ENCODE peak calls at places on chromosomes 11 and 22, in seven cellular contexts. One of them, this sample, is unnamed.

GRCh38 chr11:125268611-125269010 is 104.1 kb downstream of the PKNOX2 start:
- DNase-seq in foreskin fibroblast: no peak
- DNase-seq in amniotic epithelial cell: no peak
- DNase-seq in HTR-8/SVneo: no peak
- DNase-seq in ovary: no peak
- DNase-seq in activated naive CD4-positive, alpha-beta T cell: no peak
- DNase-seq in T-cell: no peak
- DNase-seq in this sample: no peak

GRCh38 chr22:23752090-23752691 is 1.3 kb upstream of the ZNF70 start:
- DNase-seq in HTR-8/SVneo: no peak
- DNase-seq in T-cell: no peak
- DNase-seq in activated naive CD4-positive, alpha-beta T cell: no peak
- DNase-seq in amniotic epithelial cell: no peak
- DNase-seq in ovary: no peak
- DNase-seq in foreskin fibroblast: no peak
- DNase-seq in this sample: no peak

GRCh38 chr11:64007160-64007628 is 21.0 kb downstream of the OTUB1 start:
- DNase-seq in HTR-8/SVneo: no peak
- DNase-seq in T-cell: no peak
- DNase-seq in activated naive CD4-positive, alpha-beta T cell: no peak
- DNase-seq in amniotic epithelial cell: no peak
- DNase-seq in ovary: no peak
- DNase-seq in foreskin fibroblast: peak; percentile 50
- DNase-seq in this sample: no peak

GRCh38 chr22:45235101-45235777 is 5.5 kb downstream of the KIAA0930 start:
- DNase-seq in foreskin fibroblast: no peak
- DNase-seq in activated naive CD4-positive, alpha-beta T cell: no peak
- DNase-seq in ovary: no peak
- DNase-seq in HTR-8/SVneo: no peak
- DNase-seq in T-cell: peak; percentile 16
- DNase-seq in amniotic epithelial cell: no peak
- DNase-seq in this sample: peak; percentile 70

GRCh38 chr22:26585104-26585790 is 4.7 kb downstream of the TPST2 start:
- DNase-seq in T-cell: no peak
- DNase-seq in amniotic epithelial cell: peak; percentile 72
- DNase-seq in activated naive CD4-positive, alpha-beta T cell: no peak
- DNase-seq in foreskin fibroblast: peak; percentile 89
- DNase-seq in HTR-8/SVneo: peak; percentile 60
- DNase-seq in ovary: peak; percentile 41
- DNase-seq in this sample: no peak

GRCh38 chr11:721347-721912 is 15.4 kb downstream of the EPS8L2 start:
- DNase-seq in ovary: no peak
- DNase-seq in HTR-8/SVneo: no peak
- DNase-seq in activated naive CD4-positive, alpha-beta T cell: no peak
- DNase-seq in T-cell: no peak
- DNase-seq in amniotic epithelial cell: no peak
- DNase-seq in foreskin fibroblast: no peak
- DNase-seq in this sample: no peak

GRCh38 chr11:99632969-99633368 is 612.2 kb downstream of the CNTN5 start:
- DNase-seq in HTR-8/SVneo: no peak
- DNase-seq in T-cell: no peak
- DNase-seq in foreskin fibroblast: no peak
- DNase-seq in amniotic epithelial cell: peak; percentile 15
- DNase-seq in activated naive CD4-positive, alpha-beta T cell: no peak
- DNase-seq in ovary: no peak
- DNase-seq in this sample: no peak

GRCh38 chr22:26168199-26168915 is 905 bp upstream of the SEZ6L start:
- DNase-seq in HTR-8/SVneo: no peak
- DNase-seq in foreskin fibroblast: no peak
- DNase-seq in amniotic epithelial cell: no peak
- DNase-seq in T-cell: no peak
- DNase-seq in activated naive CD4-positive, alpha-beta T cell: no peak
- DNase-seq in ovary: no peak
- DNase-seq in this sample: no peak

GRCh38 chr11:68053981-68054812 is 15.4 kb downstream of the TCIRG1 start:
- DNase-seq in ovary: no peak
- DNase-seq in amniotic epithelial cell: no peak
- DNase-seq in activated naive CD4-positive, alpha-beta T cell: no peak
- DNase-seq in T-cell: no peak
- DNase-seq in foreskin fibroblast: no peak
- DNase-seq in HTR-8/SVneo: no peak
- DNase-seq in this sample: no peak

GRCh38 chr11:87803748-87804147 is 371.5 kb downstream of the RAB38 start:
- DNase-seq in HTR-8/SVneo: no peak
- DNase-seq in T-cell: no peak
- DNase-seq in activated naive CD4-positive, alpha-beta T cell: no peak
- DNase-seq in amniotic epithelial cell: no peak
- DNase-seq in foreskin fibroblast: no peak
- DNase-seq in ovary: no peak
- DNase-seq in this sample: no peak

GRCh38 chr11:927871-928270 is 2.2 kb downstream of the AP2A2 start:
- DNase-seq in foreskin fibroblast: no peak
- DNase-seq in HTR-8/SVneo: no peak
- DNase-seq in activated naive CD4-positive, alpha-beta T cell: no peak
- DNase-seq in ovary: no peak
- DNase-seq in amniotic epithelial cell: no peak
- DNase-seq in T-cell: peak; percentile 48
- DNase-seq in this sample: peak; percentile 44

GRCh38 chr11:74756571-74756970 is 7.9 kb downstream of the RNF169 start:
- DNase-seq in amniotic epithelial cell: no peak
- DNase-seq in activated naive CD4-positive, alpha-beta T cell: no peak
- DNase-seq in T-cell: no peak
- DNase-seq in ovary: no peak
- DNase-seq in HTR-8/SVneo: no peak
- DNase-seq in foreskin fibroblast: no peak
- DNase-seq in this sample: no peak

GRCh38 chr22:46933526-46933925 is 171.1 kb downstream of the TBC1D22A start:
- DNase-seq in HTR-8/SVneo: no peak
- DNase-seq in T-cell: no peak
- DNase-seq in foreskin fibroblast: no peak
- DNase-seq in activated naive CD4-positive, alpha-beta T cell: no peak
- DNase-seq in amniotic epithelial cell: no peak
- DNase-seq in ovary: no peak
- DNase-seq in this sample: peak; percentile 28

GRCh38 chr11:65419460-65419772 is 3.2 kb upstream of the NEAT1 start:
- DNase-seq in amniotic epithelial cell: no peak
- DNase-seq in HTR-8/SVneo: no peak
- DNase-seq in foreskin fibroblast: no peak
- DNase-seq in ovary: no peak
- DNase-seq in activated naive CD4-positive, alpha-beta T cell: no peak
- DNase-seq in T-cell: no peak
- DNase-seq in this sample: no peak

GRCh38 chr11:44104472-44105294 is 9.2 kb downstream of the EXT2 start:
- DNase-seq in activated naive CD4-positive, alpha-beta T cell: no peak
- DNase-seq in foreskin fibroblast: no peak
- DNase-seq in HTR-8/SVneo: no peak
- DNase-seq in T-cell: no peak
- DNase-seq in amniotic epithelial cell: peak; percentile 77
- DNase-seq in ovary: no peak
- DNase-seq in this sample: no peak

GRCh38 chr11:36289226-36289852 is at the start of gene COMMD9:
- DNase-seq in foreskin fibroblast: peak; percentile 87
- DNase-seq in T-cell: peak; percentile 93
- DNase-seq in activated naive CD4-positive, alpha-beta T cell: peak; percentile 84
- DNase-seq in ovary: peak; percentile 92
- DNase-seq in HTR-8/SVneo: peak; percentile 98
- DNase-seq in amniotic epithelial cell: peak; percentile 93
- DNase-seq in this sample: peak; percentile 88

GRCh38 chr11:27700351-27701261 is at the start of gene BDNF:
- DNase-seq in foreskin fibroblast: peak; percentile 41
- DNase-seq in T-cell: no peak
- DNase-seq in ovary: no peak
- DNase-seq in amniotic epithelial cell: peak; percentile 61
- DNase-seq in HTR-8/SVneo: no peak
- DNase-seq in activated naive CD4-positive, alpha-beta T cell: no peak
- DNase-seq in this sample: no peak

GRCh38 chr11:95108159-95108611 is 18.5 kb downstream of the ENDOD1 start:
- DNase-seq in ovary: no peak
- DNase-seq in activated naive CD4-positive, alpha-beta T cell: no peak
- DNase-seq in HTR-8/SVneo: no peak
- DNase-seq in amniotic epithelial cell: peak; percentile 72
- DNase-seq in foreskin fibroblast: no peak
- DNase-seq in T-cell: no peak
- DNase-seq in this sample: no peak

GRCh38 chr22:43240614-43241013 is 53.7 kb upstream of the TTLL12 start:
- DNase-seq in foreskin fibroblast: no peak
- DNase-seq in ovary: no peak
- DNase-seq in HTR-8/SVneo: no peak
- DNase-seq in activated naive CD4-positive, alpha-beta T cell: no peak
- DNase-seq in T-cell: no peak
- DNase-seq in amniotic epithelial cell: no peak
- DNase-seq in this sample: no peak

GRCh38 chr11:59144579-59145345 is 2.1 kb downstream of the FAM111A start:
- DNase-seq in ovary: peak; percentile 78
- DNase-seq in HTR-8/SVneo: peak; percentile 31
- DNase-seq in T-cell: peak; percentile 70
- DNase-seq in amniotic epithelial cell: peak; percentile 86
- DNase-seq in activated naive CD4-positive, alpha-beta T cell: peak; percentile 26
- DNase-seq in foreskin fibroblast: peak; percentile 73
- DNase-seq in this sample: peak; percentile 82

GRCh38 chr11:119100246-119100959 is 1.2 kb downstream of the DPAGT1 start:
- DNase-seq in ovary: no peak
- DNase-seq in activated naive CD4-positive, alpha-beta T cell: no peak
- DNase-seq in HTR-8/SVneo: peak; percentile 35
- DNase-seq in T-cell: no peak
- DNase-seq in amniotic epithelial cell: peak; percentile 52
- DNase-seq in foreskin fibroblast: no peak
- DNase-seq in this sample: no peak

GRCh38 chr11:45089845-45090499 is 56.5 kb upstream of the PRDM11 start:
- DNase-seq in amniotic epithelial cell: peak; percentile 54
- DNase-seq in ovary: no peak
- DNase-seq in activated naive CD4-positive, alpha-beta T cell: no peak
- DNase-seq in HTR-8/SVneo: no peak
- DNase-seq in T-cell: no peak
- DNase-seq in foreskin fibroblast: no peak
- DNase-seq in this sample: no peak

GRCh38 chr22:27150530-27150909 is 493.1 kb downstream of the MIAT start:
- DNase-seq in foreskin fibroblast: no peak
- DNase-seq in amniotic epithelial cell: no peak
- DNase-seq in activated naive CD4-positive, alpha-beta T cell: no peak
- DNase-seq in T-cell: no peak
- DNase-seq in ovary: no peak
- DNase-seq in HTR-8/SVneo: no peak
- DNase-seq in this sample: no peak

This sample was measured in immature natural killer cell.